ENCODE peak calls at places on chromosomes 13 and 19, in six cellular contexts. D is bronchial epithelial cell; C is substantia nigra; T is activated T-helper 2 cell treated with anti-CD3 and anti-CD28 coated beads, Interferon-gamma antibody, Interleukin-2, Interleukin-4, amounts not matched to agents 10 μg/mL and 5 μg/mL and 100 μg/mL, durations not matched to agents 14 hours and 24 hours and 36 hours; K is activated T-cell treated with anti-CD3 and anti-CD28 coated beads for 1 hour; M is endothelial cell. V is an unnamed sample.

GRCh38 chr19:19385900-19386339 is 19.6 kb upstream of the GATAD2A start:
- DNase-seq in D (no peak), C (no peak), T (no peak), K (peak; percentile 48), M (peak; percentile 70), V (peak; percentile 42)

GRCh38 chr19:13573268-13573667 is 67.0 kb upstream of the CACNA1A start:
- DNase-seq in D (no peak), C (no peak), T (no peak), K (no peak), M (no peak), V (no peak)

GRCh38 chr13:50340146-50340545 is 324.9 kb downstream of the KCNRG start:
- DNase-seq in D (no peak), C (no peak), T (no peak), K (no peak), M (no peak), V (no peak)

GRCh38 chr19:18725755-18726416 is 42.4 kb downstream of the CRTC1 start:
- DNase-seq in D (no peak), C (peak; percentile 12), T (no peak), K (no peak), M (no peak), V (no peak)

GRCh38 chr13:27868639-27869435 is 51.0 kb upstream of the PDX1 start:
- DNase-seq in D (peak; percentile 9), C (no peak), T (no peak), K (no peak), M (no peak), V (no peak)

GRCh38 chr19:18225702-18226468 is at the start of gene PDE4C:
- DNase-seq in D (no peak), C (no peak), T (no peak), K (no peak), M (peak; percentile 16), V (peak; percentile 52)

GRCh38 chr19:39187552-39187943 is 9.2 kb upstream of the NCCRP1 start:
- DNase-seq in D (no peak), C (no peak), T (no peak), K (no peak), M (no peak), V (peak; percentile 32)

GRCh38 chr13:97538193-97538592 is 104.2 kb downstream of the RAP2A start:
- DNase-seq in D (no peak), C (no peak), T (no peak), K (no peak), M (no peak), V (no peak)

GRCh38 chr19:41195675-41196497 is 2.9 kb downstream of the CYP2S1 start:
- DNase-seq in D (peak; percentile 98), C (no peak), T (no peak), K (no peak), M (no peak), V (no peak)

GRCh38 chr19:10780368-10780767 is 55.6 kb downstream of the TMED1 start:
- DNase-seq in D (peak; percentile 44), C (no peak), T (no peak), K (no peak), M (no peak), V (no peak)

GRCh38 chr13:52195052-52195837 is 35.8 kb upstream of the NEK3 start:
- DNase-seq in D (peak; percentile 25), C (peak; percentile 29), T (peak; percentile 57), K (peak; percentile 30), M (peak; percentile 12), V (no peak)

GRCh38 chr13:38350114-38350617 is 515 bp downstream of the UFM1 start:
- DNase-seq in D (peak; percentile 56), C (peak; percentile 49), T (peak; percentile 48), K (peak; percentile 23), M (peak; percentile 61), V (no peak)

GRCh38 chr13:114034481-114034891 is 60.6 kb upstream of the C13orf46 start:
- DNase-seq in D (no peak), C (no peak), T (no peak), K (no peak), M (no peak), V (no peak)

GRCh38 chr19:53881482-53882390 is at the start of gene PRKCG:
- DNase-seq in D (no peak), C (no peak), T (peak; percentile 51), K (peak; percentile 38), M (peak; percentile 59), V (peak; percentile 40)

GRCh38 chr19:47097396-47098217 is 16.0 kb downstream of the ZC3H4 start:
- DNase-seq in D (no peak), C (peak; percentile 60), T (no peak), K (no peak), M (no peak), V (no peak)

GRCh38 chr19:39469036-39469435 is 11.6 kb upstream of the TIMM50 start:
- DNase-seq in D (no peak), C (no peak), T (no peak), K (no peak), M (no peak), V (no peak)